ENCODE peak calls at places on chromosomes 7 and 10, in ten cellular contexts. F is H9, J is endodermal cell, Z is fibroblast of lung, O is right lobe of liver, W is tibial nerve, R is keratinocyte, P is heart right ventricle, L is heart left ventricle, Y is transverse colon. D is an unnamed sample. For H3K27me3, the result is how much of the 10 kb centered on the place peaks cover.

GRCh38 chr7:108368466-108368865 is 87.8 kb downstream of the NRCAM start:
- DNase-seq in Z (peak), R (no peak), W (no peak), J (no peak), O (no peak), L (no peak), Y (no peak), F (no peak), P (no peak), D (no peak)

GRCh38 chr7:111587715-111588433 is 25.6 kb upstream of the IMMP2L start:
- DNase-seq in J (no peak), Y (no peak), P (no peak), O (no peak), W (no peak), R (no peak), F (no peak), Z (peak), L (no peak), D (no peak)

GRCh38 chr10:14405076-14406065 is 74.6 kb upstream of the FRMD4A start:
- DNase-seq in J (no peak), W (no peak), R (no peak), L (no peak), Z (peak), Y (no peak), P (no peak), O (no peak), F (no peak), D (no peak)

GRCh38 chr10:50809596-50809995 is 69.9 kb downstream of the ASAH2B start:
- DNase-seq in J (no peak), P (no peak), F (no peak), R (no peak), O (no peak), L (no peak), Y (no peak), W (no peak), Z (no peak), D (no peak)

GRCh38 chr10:62610649-62611229 is 193.8 kb upstream of the ADO start:
- DNase-seq in P (peak), W (no peak), O (no peak), Y (peak), Z (peak), R (no peak), F (peak), L (peak), J (peak), D (peak)

GRCh38 chr10:80488539-80489066 is 34.5 kb downstream of the TSPAN14 start:
- DNase-seq in P (no peak), R (no peak), Y (no peak), J (no peak), Z (no peak), W (no peak), L (no peak), F (no peak), O (no peak), D (no peak)

GRCh38 chr7:76397409-76398183 is 11.9 kb downstream of the SSC4D start:
- DNase-seq in R (peak), Y (peak), L (peak), O (peak), Z (peak), J (peak), F (peak), P (peak), W (peak), D (peak)

GRCh38 chr7:13067036-13067435 is 379.6 kb downstream of the ARL4A start:
- DNase-seq in J (peak), W (no peak), F (peak), P (no peak), Y (no peak), L (no peak), O (no peak), Z (no peak), R (no peak), D (no peak)

GRCh38 chr7:130441408-130441854 is 615 bp upstream of the CEP41 start:
- DNase-seq in O (no peak), L (no peak), W (no peak), J (peak), R (no peak), P (no peak), Y (no peak), Z (no peak), F (peak), D (no peak)

GRCh38 chr10:11213156-11213555 is 195.5 kb downstream of the CELF2 start:
- DNase-seq in R (no peak), L (no peak), P (no peak), W (no peak), F (no peak), J (peak), Z (no peak), Y (no peak), O (no peak), D (no peak)

GRCh38 chr10:11215468-11215867 is 197.8 kb downstream of the CELF2 start:
- DNase-seq in O (no peak), Z (no peak), P (no peak), L (no peak), J (no peak), W (no peak), R (no peak), Y (no peak), F (no peak), D (no peak)

GRCh38 chr10:11212285-11212684 is 194.6 kb downstream of the CELF2 start:
- DNase-seq in Z (no peak), L (no peak), F (no peak), Y (no peak), W (no peak), R (no peak), J (no peak), O (no peak), P (no peak), D (no peak)

GRCh38 chr10:11212686-11213085 is 195.0 kb downstream of the CELF2 start:
- DNase-seq in Y (no peak), P (no peak), O (no peak), W (no peak), R (no peak), F (no peak), J (no peak), Z (no peak), L (no peak), D (no peak)

GRCh38 chr10:11214407-11214806 is 196.7 kb downstream of the CELF2 start:
- DNase-seq in P (no peak), O (no peak), Z (no peak), W (no peak), F (no peak), R (no peak), L (no peak), J (no peak), Y (no peak), D (no peak)
- H3K27me3 ChIP-seq in P (under half), O (under half), Z (under half), W (under half), F (under half), R (under half), L (under half), J (under half), Y (under half), D (under half)

DNA sequence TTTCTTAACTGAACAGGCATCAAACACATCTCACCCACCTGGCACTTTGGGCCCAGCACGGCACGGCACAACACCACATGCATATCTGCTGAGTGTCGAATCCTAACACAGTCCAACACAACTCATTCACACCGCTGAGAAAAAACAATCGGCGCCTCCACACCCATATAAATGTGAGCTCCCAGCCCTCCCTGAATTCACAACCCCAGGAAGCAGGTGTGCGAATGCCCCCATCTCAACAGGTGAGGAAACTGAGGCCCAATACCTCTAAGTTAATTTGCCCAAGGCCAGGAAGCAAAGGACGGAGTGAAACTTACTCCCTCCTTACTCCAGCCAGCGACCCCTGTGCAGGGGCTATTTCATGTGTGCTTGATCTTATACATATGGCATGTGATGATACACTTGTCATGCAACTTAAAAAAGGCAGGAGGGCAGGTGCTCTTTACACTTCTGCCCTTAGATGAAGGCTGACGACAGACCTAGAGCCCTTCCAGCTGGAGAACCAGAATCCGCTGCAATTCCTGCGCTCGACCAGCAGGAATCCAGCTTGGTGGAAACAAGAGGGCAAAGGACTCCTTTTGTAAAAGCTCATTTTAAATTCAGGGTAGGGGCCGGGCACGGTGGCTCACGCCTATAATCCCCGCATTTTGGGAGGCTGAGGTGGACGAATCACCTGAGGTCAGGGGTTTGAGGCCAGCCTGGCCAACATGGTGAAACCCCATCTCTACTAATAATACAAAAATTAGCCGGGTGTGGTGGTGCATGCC is 116.0 kb downstream of the LARP4B start:
- DNase-seq in L (no peak), W (no peak), R (no peak), Y (no peak), O (no peak), F (no peak), Z (no peak), J (peak), P (no peak), D (no peak)
- TF ChIP-seq CTCF in L (no peak), W (no peak), R (no peak), Y (no peak), O (no peak), F (peak), Z (no peak), J (peak), P (no peak), D (no peak)

DNA sequence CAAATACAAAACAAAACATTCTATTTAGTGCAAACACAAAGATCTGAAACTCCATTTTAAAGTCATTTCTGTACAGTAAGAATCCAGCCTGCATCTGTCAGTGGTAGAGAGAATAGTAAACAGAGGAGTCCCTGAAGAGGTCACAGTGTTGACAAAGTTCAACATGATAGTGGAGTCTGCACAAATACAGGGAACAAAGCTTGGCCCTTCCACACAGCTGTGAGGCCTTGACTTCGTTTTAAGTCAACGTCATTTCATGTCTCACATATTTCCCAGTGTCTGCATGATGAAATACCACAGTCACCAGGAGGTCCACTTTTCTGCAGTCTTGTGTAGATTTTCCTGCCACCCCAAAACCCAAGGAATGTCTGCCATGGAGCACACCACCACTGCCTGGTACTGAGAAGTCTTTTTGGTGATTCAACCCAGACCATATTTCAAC is 33.0 kb downstream of the CYP26A1 start:
- DNase-seq in Z (peak), L (no peak), J (no peak), W (no peak), R (no peak), F (no peak), O (no peak), P (no peak), Y (no peak), D (no peak)
- H3K27ac ChIP-seq in Z (no peak), L (no peak), J (no peak), W (no peak), R (no peak), F (no peak), O (no peak), P (no peak), Y (no peak), D (no peak)

DNA sequence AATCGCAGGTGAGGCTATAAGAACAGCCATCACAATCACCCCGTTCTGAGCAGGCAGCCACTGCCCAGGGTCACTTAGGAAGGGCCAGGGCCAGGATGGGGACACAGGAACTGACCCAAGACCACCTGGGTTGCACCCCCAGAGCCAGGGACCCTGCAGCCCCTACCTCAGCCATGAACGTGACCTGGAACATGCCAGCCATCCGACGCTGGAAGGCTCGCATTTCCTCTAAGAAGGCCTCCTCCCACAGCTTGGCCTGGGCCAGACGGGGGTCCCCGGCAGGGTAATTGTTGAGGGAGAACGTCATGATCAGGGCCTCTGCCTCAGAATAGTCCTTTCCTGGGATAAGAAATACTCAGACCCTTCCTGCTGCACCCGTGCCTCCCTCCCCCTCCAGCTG is 5.0 kb downstream of the NPC1L1 start:
- DNase-seq in J (no peak), F (no peak), R (no peak), O (no peak), W (no peak), P (no peak), Y (no peak), Z (no peak), L (no peak), D (no peak)
- H3K27me3 ChIP-seq in J (under half), F (under half), R (under half), O (under half), W (under half), P (under half), Y (under half), Z (under half), L (under half), D (under half)

GRCh38 chr7:151978616-151979015 is 22.4 kb downstream of the GALNTL5 start:
- DNase-seq in O (no peak), W (no peak), P (no peak), L (no peak), J (no peak), Z (no peak), R (no peak), Y (no peak), F (no peak), D (no peak)

GRCh38 chr7:151984612-151985011 is 28.4 kb downstream of the GALNTL5 start:
- DNase-seq in Z (no peak), O (no peak), W (no peak), R (no peak), L (no peak), Y (no peak), F (no peak), J (peak), P (no peak), D (no peak)

GRCh38 chr7:151981223-151981622 is 25.0 kb downstream of the GALNTL5 start:
- DNase-seq in P (no peak), J (no peak), F (no peak), W (no peak), R (no peak), L (no peak), Y (no peak), O (no peak), Z (no peak), D (no peak)

GRCh38 chr7:151987748-151988529 is 31.7 kb downstream of the GALNTL5 start:
- DNase-seq in Y (no peak), O (no peak), J (peak), F (peak), W (no peak), R (no peak), P (peak), L (peak), Z (peak), D (no peak)

GRCh38 chr7:151982806-151983205 is 26.6 kb downstream of the GALNTL5 start:
- DNase-seq in W (no peak), J (no peak), F (no peak), L (no peak), Z (no peak), Y (no peak), P (no peak), R (no peak), O (no peak), D (no peak)
- TF ChIP-seq CTCF in W (no peak), J (no peak), F (no peak), L (no peak), Z (no peak), Y (no peak), P (no peak), R (no peak), O (no peak), D (no peak)

D was measured in CD4-positive, alpha-beta T cell.